ENCODE peak calls at places on chromosomes 3 and 15, in nine cellular contexts. A is mammary epithelial cell; S is cardiac muscle cell; I is body of pancreas; N is left lung; O is CD8-positive, alpha-beta T cell; Z is WERI-Rb-1; H is stomach; B is brain microvascular endothelial cell. C is an unnamed sample. For H3K36me3, the result is how much of the 10 kb centered on the place peaks cover.

GRCh38 chr3:134372405-134373277 is 1.6 kb downstream of the AMOTL2 start:
- DNase-seq in H (no peak), Z (no peak), B (no peak), N (no peak), I (no peak), O (no peak), S (no peak), A (no peak), C (peak)

GRCh38 chr3:187743195-187744141 is 1.8 kb downstream of the BCL6 start:
- DNase-seq in A (peak), O (peak), H (peak), I (peak), S (peak), Z (peak), B (peak), N (peak), C (peak)

GRCh38 chr3:109072208-109072607 is 45.7 kb downstream of the MORC1 start:
- DNase-seq in N (no peak), S (peak), B (no peak), I (no peak), Z (no peak), A (no peak), H (no peak), O (no peak), C (no peak)

GRCh38 chr3:71930056-71930991 is 145.4 kb upstream of the PROK2 start:
- DNase-seq in N (no peak), B (peak), A (peak), H (no peak), I (no peak), Z (peak), O (no peak), S (peak), C (no peak)

GRCh38 chr3:61448378-61448777 is 113.0 kb upstream of the PTPRG start:
- DNase-seq in H (no peak), B (no peak), S (no peak), O (no peak), Z (no peak), N (no peak), A (no peak), I (no peak), C (no peak)

GRCh38 chr15:20272422-20273184 is 269.0 kb downstream of the GOLGA6L6 start:
- DNase-seq in I (no peak), S (no peak), N (no peak), A (no peak), H (no peak), Z (no peak), O (no peak), B (no peak), C (no peak)

GRCh38 chr3:18951333-18951732 is 197.0 kb upstream of the KCNH8 start:
- DNase-seq in Z (no peak), H (no peak), S (no peak), I (no peak), B (no peak), A (no peak), O (no peak), N (no peak), C (no peak)

GRCh38 chr3:146280859-146281258 is 30.0 kb upstream of the PLSCR4 start:
- DNase-seq in B (no peak), H (no peak), Z (no peak), O (no peak), N (no peak), I (no peak), S (no peak), A (no peak), C (peak)

GRCh38 chr3:151327571-151328198 is 1.7 kb downstream of the P2RY13 start:
- DNase-seq in H (no peak), O (no peak), B (no peak), N (no peak), Z (no peak), S (peak), A (no peak), I (no peak), C (no peak)

GRCh38 chr15:34437687-34438086 is at the start of gene GOLGA8A:
- DNase-seq in S (peak), H (peak), I (peak), N (no peak), Z (peak), O (peak), A (peak), B (peak), C (peak)

GRCh38 chr3:7498722-7499121 is 637.8 kb downstream of the GRM7 start:
- DNase-seq in S (no peak), H (no peak), Z (no peak), N (no peak), I (no peak), A (no peak), O (no peak), B (no peak), C (no peak)

GRCh38 chr15:83158393-83158792 is 49.2 kb downstream of the HDGFL3 start:
- DNase-seq in N (no peak), O (no peak), I (no peak), B (no peak), H (no peak), Z (no peak), A (peak), S (no peak), C (no peak)

GRCh38 chr3:138307896-138308295 is 21.8 kb downstream of the NME9 start:
- DNase-seq in N (no peak), H (no peak), I (no peak), S (no peak), O (no peak), B (no peak), Z (no peak), A (no peak), C (no peak)

GRCh38 chr15:63348392-63348791 is 33.3 kb downstream of the CA12 start:
- DNase-seq in N (peak), I (peak), S (no peak), A (peak), O (no peak), B (peak), Z (no peak), H (peak), C (peak)

GRCh38 chr3:40690696-40691597 is 166.2 kb downstream of the ZNF621 start:
- DNase-seq in B (no peak), O (no peak), N (peak), H (peak), A (no peak), Z (no peak), I (peak), S (no peak), C (peak)

GRCh38 chr15:72379856-72380255 is 4.0 kb upstream of the HEXA start:
- DNase-seq in Z (no peak), S (no peak), A (no peak), H (no peak), B (no peak), I (no peak), O (no peak), N (no peak), C (no peak)

GRCh38 chr3:21174461-21174860 is 576.5 kb downstream of the ZNF385D start:
- DNase-seq in O (no peak), Z (no peak), I (no peak), B (no peak), A (peak), H (no peak), N (no peak), S (no peak), C (no peak)

GRCh38 chr3:138367912-138368311 is 19.5 kb downstream of the MRAS start:
- DNase-seq in N (peak), B (no peak), O (no peak), Z (no peak), S (no peak), I (peak), A (no peak), H (no peak), C (peak)

GRCh38 chr3:33883538-33884203 is 85.2 kb downstream of the PDCD6IP start:
- DNase-seq in O (peak), N (no peak), S (peak), A (peak), B (peak), I (no peak), Z (peak), H (no peak), C (no peak)

GRCh38 chr15:59148160-59148810 is 43.3 kb downstream of the CCNB2 start:
- DNase-seq in S (no peak), O (no peak), H (no peak), N (no peak), I (no peak), Z (no peak), A (no peak), B (no peak), C (peak)

GRCh38 chr3:4633078-4634004 is 140.2 kb downstream of the ITPR1 start:
- DNase-seq in H (no peak), B (peak), A (peak), S (peak), O (no peak), N (no peak), I (no peak), Z (no peak), C (no peak)

GRCh38 chr3:170639003-170639402 is 53.1 kb upstream of the SLC7A14 start:
- DNase-seq in A (no peak), H (no peak), I (no peak), Z (no peak), N (no peak), O (no peak), S (no peak), B (no peak), C (no peak)

GRCh38 chr15:52392008-52392687 is 96.5 kb upstream of the MYO5C start:
- DNase-seq in I (no peak), Z (no peak), O (no peak), N (no peak), B (no peak), A (peak), H (no peak), S (no peak), C (no peak)

GRCh38 chr15:97984157-97984556 is 23.7 kb downstream of the ARRDC4 start:
- DNase-seq in H (no peak), A (no peak), B (no peak), N (no peak), O (no peak), Z (no peak), S (no peak), I (no peak), C (no peak)

GRCh38 chr15:33678606-33679005 is 289.7 kb upstream of the CHRM5 start:
- DNase-seq in O (no peak), Z (no peak), S (peak), I (no peak), H (no peak), B (no peak), N (no peak), A (no peak), C (no peak)

GRCh38 chr3:177836671-177837070 is 639.4 kb upstream of the TBL1XR1 start:
- DNase-seq in I (no peak), B (no peak), S (no peak), Z (peak), A (peak), O (no peak), H (no peak), N (no peak), C (no peak)

GRCh38 chr15:77402740-77403379 is 17.0 kb downstream of the PEAK1 start:
- DNase-seq in I (no peak), O (no peak), B (peak), N (no peak), A (peak), H (no peak), S (no peak), Z (no peak), C (no peak)

GRCh38 chr3:189833266-189833665 is 202.1 kb downstream of the TP63 start:
- DNase-seq in I (no peak), B (no peak), S (no peak), A (no peak), N (no peak), Z (no peak), O (no peak), H (no peak), C (no peak)

GRCh38 chr3:55576621-55577020 is 89.5 kb upstream of the WNT5A start:
- DNase-seq in H (no peak), Z (no peak), N (no peak), O (no peak), A (no peak), S (no peak), I (no peak), B (no peak), C (no peak)

GRCh38 chr3:129289201-129289921 is 10.7 kb downstream of the HMCES start:
- DNase-seq in S (no peak), B (peak), A (peak), Z (no peak), I (no peak), H (no peak), O (no peak), N (no peak), C (no peak)

GRCh38 chr3:65955792-65956477 is 82.8 kb downstream of the MAGI1 start:
- DNase-seq in N (no peak), S (no peak), I (no peak), O (no peak), H (no peak), Z (no peak), A (no peak), B (peak), C (no peak)

GRCh38 chr3:104763007-104763406 is 603.7 kb upstream of the ALCAM start:
- DNase-seq in O (no peak), A (no peak), S (no peak), Z (no peak), I (peak), H (no peak), B (peak), N (no peak), C (no peak)

GRCh38 chr3:13265507-13265906 is 154.6 kb downstream of the NUP210 start:
- DNase-seq in Z (no peak), B (no peak), S (no peak), A (no peak), I (no peak), H (no peak), O (no peak), N (no peak), C (peak)

GRCh38 chr15:97545799-97546198 is 414.7 kb upstream of the ARRDC4 start:
- DNase-seq in S (no peak), H (no peak), O (no peak), B (no peak), Z (no peak), A (no peak), N (no peak), I (no peak), C (no peak)

GRCh38 chr3:107117156-107117555 is 260.1 kb upstream of the CCDC54 start:
- DNase-seq in S (no peak), H (no peak), Z (no peak), N (no peak), A (no peak), I (no peak), O (no peak), B (no peak), C (no peak)

GRCh38 chr3:107116251-107116650 is 261.0 kb upstream of the CCDC54 start:
- DNase-seq in A (no peak), N (no peak), I (no peak), H (no peak), Z (no peak), O (no peak), S (no peak), B (no peak), C (no peak)

GRCh38 chr3:107111889-107112288 is 265.4 kb upstream of the CCDC54 start:
- DNase-seq in I (no peak), H (no peak), A (no peak), Z (no peak), N (no peak), O (no peak), S (no peak), B (no peak), C (no peak)

GRCh38 chr3:107110596-107111305 is 266.5 kb upstream of the CCDC54 start:
- DNase-seq in Z (no peak), A (no peak), S (peak), O (no peak), H (no peak), N (no peak), B (no peak), I (no peak), C (no peak)

DNA sequence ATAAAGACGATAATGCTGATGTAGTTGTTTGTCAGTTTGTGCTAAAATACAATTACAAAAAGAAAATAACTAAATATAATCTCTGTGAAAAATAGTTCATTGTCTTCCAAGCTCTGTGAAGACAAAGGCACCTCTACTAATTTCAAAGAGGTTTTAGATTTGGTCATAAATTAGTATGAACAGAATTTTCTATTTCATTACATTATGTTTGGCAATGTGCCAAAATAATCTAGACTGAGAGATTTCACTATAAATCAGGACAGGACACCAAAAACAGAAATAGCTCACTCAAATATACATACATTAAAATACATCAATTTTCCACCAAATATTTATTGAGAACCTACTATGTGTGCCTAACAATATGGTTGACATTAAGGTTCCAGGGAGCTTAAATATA is 264.9 kb upstream of the CCDC54 start:
- DNase-seq in Z (no peak), O (no peak), N (no peak), B (no peak), S (no peak), H (no peak), I (no peak), A (no peak), C (no peak)
- H3K27ac ChIP-seq in Z (no peak), O (no peak), N (no peak), B (no peak), S (no peak), H (no peak), I (no peak), A (no peak), C (no peak)

DNA sequence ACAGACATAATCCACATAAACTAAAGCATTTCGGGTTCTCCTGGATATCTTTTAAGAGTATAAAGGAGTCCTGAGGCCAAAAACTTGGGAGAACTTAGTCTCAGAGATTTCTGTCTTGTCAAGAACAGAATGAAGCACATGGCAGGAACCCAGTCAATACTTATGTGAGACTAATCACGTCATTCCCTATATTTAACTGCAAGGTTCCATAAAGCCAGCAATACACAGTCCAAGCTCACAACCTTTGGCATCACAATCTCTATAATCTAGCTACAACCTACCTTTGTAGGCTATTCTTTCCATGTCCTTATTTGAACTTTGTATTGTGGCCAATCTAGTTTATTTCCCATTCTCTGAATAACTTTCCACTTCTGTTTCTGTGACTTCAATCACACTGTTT is 68.9 kb upstream of the CSPG5 start:
- DNase-seq in O (no peak), S (no peak), I (no peak), N (no peak), Z (no peak), H (no peak), B (no peak), A (no peak), C (no peak)
- H3K36me3 ChIP-seq in O (under half), S (under half), I (under half), N (under half), Z (half or more), H (under half), B (under half), A (under half), C (under half)

DNA sequence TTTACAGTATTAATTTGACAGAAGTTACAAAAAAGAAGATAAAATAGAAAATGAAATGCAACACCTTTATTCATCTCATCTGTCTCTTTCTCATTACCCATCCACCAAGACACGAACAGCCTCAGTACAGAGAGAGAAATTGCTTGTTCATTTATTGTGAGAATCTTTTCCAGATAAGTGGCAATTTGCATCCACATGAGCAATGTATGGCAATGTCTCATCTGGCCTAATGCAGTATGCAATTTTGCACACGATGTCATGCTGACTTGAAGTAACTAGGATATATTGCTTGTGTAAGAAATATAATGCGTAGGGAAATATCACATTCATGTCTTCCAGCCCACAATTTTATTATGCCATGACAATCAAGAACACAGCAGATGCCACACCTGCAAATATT is 866.9 kb downstream of the ROBO1 start:
- DNase-seq in S (no peak), B (no peak), N (no peak), Z (no peak), O (no peak), I (no peak), H (no peak), A (no peak), C (no peak)
- H3K27ac ChIP-seq in S (no peak), B (no peak), N (no peak), Z (no peak), O (no peak), I (no peak), H (no peak), A (no peak), C (no peak)

GRCh38 chr3:193640728-193641127 is 47.7 kb downstream of the OPA1 start:
- DNase-seq in Z (no peak), O (no peak), B (no peak), H (no peak), N (no peak), I (no peak), S (no peak), A (no peak), C (no peak)
- H3K36me3 ChIP-seq in Z (under half), O (under half), B (under half), H (half or more), N (half or more), I (under half), S (under half), A (under half), C (under half)

GRCh38 chr3:186626254-186626847 is 13.5 kb downstream of the AHSG start:
- DNase-seq in S (no peak), A (no peak), H (no peak), Z (no peak), I (no peak), O (no peak), B (no peak), N (no peak), C (no peak)

GRCh38 chr3:186624598-186624997 is 11.7 kb downstream of the AHSG start:
- DNase-seq in O (no peak), N (no peak), S (no peak), A (no peak), Z (no peak), H (no peak), I (no peak), B (no peak), C (no peak)

GRCh38 chr3:186627852-186628414 is 12.3 kb upstream of the FETUB start:
- DNase-seq in A (no peak), I (no peak), O (no peak), B (no peak), Z (no peak), H (no peak), N (no peak), S (no peak), C (no peak)

GRCh38 chr3:186622651-186623310 is 9.9 kb downstream of the AHSG start:
- DNase-seq in I (no peak), H (no peak), Z (no peak), O (no peak), S (no peak), N (no peak), B (no peak), A (no peak), C (no peak)

GRCh38 chr3:186625600-186626042 is 12.8 kb downstream of the AHSG start:
- DNase-seq in N (no peak), I (no peak), S (no peak), A (no peak), B (no peak), H (no peak), Z (no peak), O (no peak), C (no peak)
- H3K27ac ChIP-seq in N (no peak), I (no peak), S (no peak), A (no peak), B (no peak), H (no peak), Z (no peak), O (no peak), C (no peak)

GRCh38 chr3:53956591-53956990 is 64.9 kb upstream of the SELENOK start:
- DNase-seq in I (no peak), O (no peak), N (no peak), S (no peak), A (no peak), H (no peak), B (no peak), Z (no peak), C (no peak)
- H3K36me3 ChIP-seq in I (under half), O (under half), N (under half), S (under half), A (under half), H (under half), B (under half), Z (under half), C (under half)

GRCh38 chr3:153142961-153143360 is 19.1 kb upstream of the RAP2B start:
- DNase-seq in A (no peak), O (no peak), B (peak), N (no peak), H (no peak), S (no peak), Z (no peak), I (no peak), C (no peak)
- H3K27ac ChIP-seq in A (peak), O (no peak), B (peak), N (no peak), H (no peak), S (no peak), Z (no peak), I (no peak), C (no peak)

GRCh38 chr3:52268036-52268435 is 10.4 kb downstream of the WDR82 start:
- DNase-seq in H (no peak), S (no peak), B (no peak), Z (no peak), N (no peak), I (no peak), A (no peak), O (peak), C (no peak)
- H3K36me3 ChIP-seq in H (half or more), S (half or more), B (half or more), Z (half or more), N (half or more), I (under half), A (under half), O (under half), C (under half)

GRCh38 chr3:53160660-53161344 is at the start of gene PRKCD:
- DNase-seq in A (peak), I (peak), B (peak), N (peak), Z (peak), O (peak), S (peak), H (peak), C (peak)
- H3K27ac ChIP-seq in A (peak), I (peak), B (no peak), N (peak), Z (peak), O (peak), S (no peak), H (peak), C (peak)

C was measured in aorta.